ENCODE peak calls at places on chromosomes 12 and 14, in four cellular contexts. W, N, R and O are unnamed samples.

GRCh38 chr14:99666533-99666932 is 17.6 kb upstream of the CYP46A1 start:
- DNase-seq in W (no peak), N (no peak), R (no peak), O (no peak)

GRCh38 chr14:80973918-80974317 is 18.5 kb downstream of the TSHR start:
- DNase-seq in W (no peak), N (no peak), R (no peak), O (no peak)

GRCh38 chr12:81644503-81644902 is 114.6 kb downstream of the PPFIA2 start:
- DNase-seq in W (no peak), N (no peak), R (peak), O (peak)

GRCh38 chr12:65800928-65801327 is 23.4 kb upstream of the HMGA2 start:
- DNase-seq in W (no peak), N (no peak), R (no peak), O (no peak)

GRCh38 chr12:9957834-9958233 is 13.4 kb upstream of the CLEC12A start:
- DNase-seq in W (no peak), N (no peak), R (no peak), O (no peak)

GRCh38 chr12:113815031-113815430 is 151.1 kb downstream of the RBM19 start:
- DNase-seq in W (no peak), N (no peak), R (no peak), O (no peak)

GRCh38 chr12:11812558-11813421 is 163.3 kb downstream of the ETV6 start:
- DNase-seq in W (no peak), N (peak), R (peak), O (peak)

GRCh38 chr14:91299483-91300115 is 55.1 kb upstream of the GPR68 start:
- DNase-seq in W (no peak), N (no peak), R (no peak), O (no peak)

GRCh38 chr14:77409131-77409533 is 14.2 kb downstream of the NOXRED1 start:
- DNase-seq in W (no peak), N (peak), R (peak), O (no peak)

GRCh38 chr12:67915335-67915851 is 73.9 kb upstream of the IFNG-AS1 start:
- DNase-seq in W (no peak), N (no peak), R (no peak), O (no peak)

GRCh38 chr14:29028973-29029582 is 262.5 kb downstream of the FOXG1 start:
- DNase-seq in W (peak), N (peak), R (peak), O (peak)

GRCh38 chr12:94263011-94263786 is 114.8 kb downstream of the PLXNC1 start:
- DNase-seq in W (no peak), N (no peak), R (no peak), O (no peak)

DNA sequence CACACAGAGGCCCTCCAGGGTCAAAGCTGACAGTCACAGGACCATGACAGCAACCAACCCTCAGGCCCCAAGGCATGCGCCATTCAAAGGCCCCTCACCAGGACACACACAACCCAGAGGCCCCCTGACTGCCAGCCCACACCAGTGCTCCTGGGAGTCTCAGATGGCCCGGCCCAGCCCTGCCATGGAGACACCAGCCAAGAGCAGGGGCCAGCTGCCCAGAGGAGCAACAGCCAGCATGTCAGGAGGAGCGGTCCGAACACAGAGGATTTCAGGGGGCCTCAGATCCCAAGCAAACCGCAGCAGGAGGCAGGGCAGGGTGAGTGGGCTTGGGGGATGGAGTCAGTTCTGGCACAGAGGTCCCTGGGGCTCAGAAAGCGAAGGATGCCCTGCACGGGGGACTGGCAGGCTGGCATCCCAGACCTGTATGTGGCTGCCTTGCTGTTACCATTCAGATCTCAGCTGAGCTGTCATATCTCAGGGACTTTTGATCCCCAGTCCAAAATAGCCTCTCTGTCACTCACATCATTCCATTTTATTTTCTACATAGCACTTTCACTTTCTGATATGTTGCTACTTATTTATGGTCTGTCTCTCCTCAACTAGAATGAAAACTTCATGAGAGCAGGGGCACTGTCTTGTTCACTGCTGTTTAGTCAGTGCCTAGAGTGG is 4.8 kb downstream of the TMEM229B start:
- DNase-seq in W (no peak), N (no peak), R (no peak), O (no peak)
- H2BK12ac ChIP-seq in W (no peak), N (no peak), R (no peak), O (no peak)

DNA sequence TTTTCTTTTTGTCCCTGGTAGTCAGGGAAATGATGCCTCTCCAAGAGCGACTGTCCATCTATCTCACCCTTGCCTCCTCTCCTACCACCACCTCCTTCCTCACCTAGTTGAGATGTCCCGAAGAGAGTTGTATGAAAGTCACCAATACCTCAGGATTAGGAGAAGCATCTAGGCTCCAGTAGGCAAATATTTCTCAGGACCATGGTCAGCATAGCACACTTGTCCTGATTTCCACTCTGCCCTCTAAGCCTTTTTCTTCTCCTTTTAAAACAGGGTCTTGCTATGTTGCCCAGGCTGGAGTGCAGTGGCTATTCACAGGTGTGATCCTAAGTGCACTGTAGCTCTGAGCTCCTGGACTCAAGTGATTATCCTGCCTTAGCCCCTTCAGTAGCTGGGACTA is 268.4 kb upstream of the PELI2 start:
- DNase-seq in W (no peak), N (no peak), R (no peak), O (no peak)
- H2BK15ac ChIP-seq in W (no peak), N (no peak), R (no peak), O (no peak)

GRCh38 chr14:93991212-93991611 is 5.9 kb upstream of the CCDC197 start:
- DNase-seq in W (no peak), N (no peak), R (no peak), O (no peak)
- H2BK12ac ChIP-seq in W (no peak), N (no peak), R (no peak), O (no peak)

DNA sequence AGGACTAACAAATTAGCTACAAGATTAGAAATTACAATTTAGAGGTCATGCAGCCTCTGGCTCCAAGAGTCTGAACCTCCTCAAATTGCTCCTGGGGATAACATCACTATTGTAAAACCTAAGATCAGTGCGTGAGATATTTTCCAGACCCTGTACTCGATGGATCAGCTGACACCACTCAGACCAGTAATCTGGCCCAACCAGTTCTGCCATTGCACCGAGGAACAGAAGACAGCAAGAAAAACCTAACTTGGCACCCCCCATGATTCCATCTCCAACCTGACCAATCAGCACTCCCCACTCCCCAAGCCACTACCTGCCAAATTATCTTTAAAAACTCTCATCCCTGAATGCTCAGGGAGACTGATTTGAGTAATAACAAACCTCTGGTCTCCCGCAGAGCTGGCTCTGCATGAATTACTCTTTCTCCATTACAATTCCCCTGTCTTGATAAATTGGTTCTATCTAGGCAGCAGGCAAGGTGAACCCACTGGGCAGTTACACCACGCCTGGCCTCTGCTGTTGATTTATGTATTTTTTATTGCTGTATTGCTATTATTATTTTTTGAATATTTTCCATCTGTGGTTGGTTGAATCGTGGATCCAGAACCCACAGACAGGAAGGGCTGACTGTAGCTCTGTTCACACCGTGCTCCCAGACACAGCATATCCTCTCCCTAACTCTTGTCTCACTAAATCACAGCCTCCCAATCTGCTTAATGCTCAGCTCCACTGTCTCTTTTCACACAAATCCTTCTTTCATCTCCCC is 9.2 kb downstream of the HEBP1 start:
- DNase-seq in W (no peak), N (no peak), R (peak), O (no peak)
- H2BK15ac ChIP-seq in W (no peak), N (no peak), R (no peak), O (no peak)

GRCh38 chr12:13170892-13171490 is 25.5 kb upstream of the EMP1 start:
- DNase-seq in W (no peak), N (no peak), R (no peak), O (no peak)

GRCh38 chr12:13173537-13173936 is 23.0 kb upstream of the EMP1 start:
- DNase-seq in W (no peak), N (no peak), R (peak), O (no peak)

GRCh38 chr12:13173012-13173441 is 23.5 kb upstream of the EMP1 start:
- DNase-seq in W (no peak), N (no peak), R (peak), O (no peak)

GRCh38 chr12:13169255-13169654 is 27.3 kb upstream of the EMP1 start:
- DNase-seq in W (no peak), N (no peak), R (no peak), O (no peak)

DNA sequence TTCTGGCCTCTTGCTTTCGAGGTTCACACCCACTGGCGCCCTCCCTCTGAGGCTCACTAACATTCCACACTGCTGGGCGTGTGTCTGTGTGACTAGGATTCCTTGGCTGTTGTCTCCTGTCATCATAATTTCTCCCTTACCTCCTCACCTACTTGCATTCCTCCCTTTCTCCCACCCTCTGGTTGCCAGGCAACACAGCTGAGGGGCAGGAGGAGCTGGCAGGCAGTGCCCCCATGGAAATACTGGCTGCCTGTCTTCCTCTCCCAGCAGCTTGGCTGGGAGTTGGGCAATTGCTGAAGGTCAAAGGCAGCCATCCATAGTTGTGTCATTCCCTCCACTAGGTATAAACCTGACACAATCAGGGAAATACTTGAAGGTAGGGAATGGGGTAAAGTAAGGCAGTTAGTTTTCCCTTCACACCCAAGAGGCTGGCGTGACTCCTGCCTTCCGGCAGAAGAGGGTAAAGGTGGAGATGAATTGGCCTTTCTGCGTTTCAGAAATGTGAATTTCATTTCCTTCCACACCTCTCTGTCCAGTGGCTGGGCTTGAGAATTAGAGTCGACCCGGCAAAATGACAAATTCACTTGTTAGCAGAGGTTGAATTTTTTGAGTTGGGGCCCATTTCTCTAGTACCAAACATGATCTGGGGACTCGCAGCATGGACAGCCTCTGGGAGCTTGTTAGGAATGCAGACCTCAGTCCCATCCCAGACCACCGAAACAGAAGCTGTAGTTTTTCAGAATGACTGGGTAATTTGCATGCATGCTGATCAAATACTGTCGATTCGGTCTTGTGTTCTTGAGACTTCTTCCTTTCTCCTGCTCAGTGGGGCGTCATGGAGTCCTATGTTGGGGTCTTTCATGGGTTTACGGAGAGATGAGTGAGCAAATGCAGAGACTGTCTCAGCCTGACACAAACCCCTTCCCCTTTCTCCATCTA is 24.3 kb upstream of the EMP1 start:
- DNase-seq in W (no peak), N (peak), R (peak), O (no peak)
- H2BK12ac ChIP-seq in W (peak), N (no peak), R (no peak), O (no peak)